ENCODE peak calls at places on chromosomes 2 and 18, in four cellular contexts. One of them, this sample, is unnamed.

GRCh38 chr2:52904511-52904910 is 863.1 kb upstream of the CHAC2 start:
- DNase-seq in neural crest cell: no peak
- DNase-seq in CD4-positive, alpha-beta T cell: no peak
- DNase-seq in choroid plexus epithelial cell: peak; percentile 52
- DNase-seq in this sample: no peak

GRCh38 chr2:54945401-54946219 is 104.6 kb downstream of the RTN4 start:
- DNase-seq in choroid plexus epithelial cell: peak; percentile 78
- DNase-seq in CD4-positive, alpha-beta T cell: no peak
- DNase-seq in neural crest cell: no peak
- DNase-seq in this sample: no peak

GRCh38 chr2:66134113-66134730 is 300.7 kb upstream of the MEIS1 start:
- DNase-seq in choroid plexus epithelial cell: no peak
- DNase-seq in neural crest cell: no peak
- DNase-seq in CD4-positive, alpha-beta T cell: no peak
- DNase-seq in this sample: no peak

GRCh38 chr2:120802161-120802560 is 66.5 kb downstream of the GLI2 start:
- DNase-seq in choroid plexus epithelial cell: no peak
- DNase-seq in neural crest cell: no peak
- DNase-seq in CD4-positive, alpha-beta T cell: no peak
- DNase-seq in this sample: no peak

GRCh38 chr2:194819367-194819766 is 837.7 kb upstream of the SLC39A10 start:
- DNase-seq in CD4-positive, alpha-beta T cell: no peak
- DNase-seq in neural crest cell: no peak
- DNase-seq in choroid plexus epithelial cell: peak; percentile 2
- DNase-seq in this sample: no peak

GRCh38 chr2:42906557-42907380 is 114.4 kb upstream of the HAAO start:
- DNase-seq in choroid plexus epithelial cell: peak; percentile 40
- DNase-seq in neural crest cell: no peak
- DNase-seq in CD4-positive, alpha-beta T cell: no peak
- DNase-seq in this sample: no peak

GRCh38 chr2:20050104-20050711 is 1.2 kb downstream of the LAPTM4A start:
- DNase-seq in CD4-positive, alpha-beta T cell: no peak
- DNase-seq in neural crest cell: no peak
- DNase-seq in choroid plexus epithelial cell: peak; percentile 79
- DNase-seq in this sample: no peak

GRCh38 chr2:64262068-64262467 is 117.8 kb upstream of the PELI1 start:
- DNase-seq in choroid plexus epithelial cell: peak; percentile 69
- DNase-seq in CD4-positive, alpha-beta T cell: no peak
- DNase-seq in neural crest cell: no peak
- DNase-seq in this sample: no peak

GRCh38 chr2:100580474-100581264 is 17.9 kb downstream of the PDCL3 start:
- DNase-seq in neural crest cell: no peak
- DNase-seq in choroid plexus epithelial cell: no peak
- DNase-seq in CD4-positive, alpha-beta T cell: peak; percentile 54
- DNase-seq in this sample: no peak

GRCh38 chr2:216516730-216517350 is 18.2 kb downstream of the RPL37A start:
- DNase-seq in neural crest cell: no peak
- DNase-seq in choroid plexus epithelial cell: peak; percentile 79
- DNase-seq in CD4-positive, alpha-beta T cell: no peak
- DNase-seq in this sample: no peak

GRCh38 chr2:174590346-174590745 is 7.3 kb downstream of the WIPF1 start:
- DNase-seq in CD4-positive, alpha-beta T cell: no peak
- DNase-seq in neural crest cell: no peak
- DNase-seq in choroid plexus epithelial cell: no peak
- DNase-seq in this sample: no peak

GRCh38 chr2:174599310-174599941 is 1.8 kb upstream of the WIPF1 start:
- DNase-seq in CD4-positive, alpha-beta T cell: no peak
- DNase-seq in neural crest cell: no peak
- DNase-seq in choroid plexus epithelial cell: no peak
- DNase-seq in this sample: no peak

GRCh38 chr2:218892693-218893348 is 12.2 kb downstream of the WNT10A start:
- DNase-seq in CD4-positive, alpha-beta T cell: peak; percentile 85
- DNase-seq in choroid plexus epithelial cell: peak; percentile 37
- DNase-seq in neural crest cell: peak; percentile 72
- DNase-seq in this sample: peak; percentile 65

GRCh38 chr18:48228301-48228715 is 180.9 kb downstream of the ZBTB7C start:
- DNase-seq in CD4-positive, alpha-beta T cell: no peak
- DNase-seq in neural crest cell: no peak
- DNase-seq in choroid plexus epithelial cell: no peak
- DNase-seq in this sample: no peak

GRCh38 chr18:29251681-29252080 is 1074.8 kb upstream of the CDH2 start:
- DNase-seq in choroid plexus epithelial cell: no peak
- DNase-seq in neural crest cell: no peak
- DNase-seq in CD4-positive, alpha-beta T cell: no peak
- DNase-seq in this sample: no peak

GRCh38 chr2:240255811-240256703 is 115.6 kb upstream of the OTOS start:
- DNase-seq in choroid plexus epithelial cell: no peak
- DNase-seq in neural crest cell: no peak
- DNase-seq in CD4-positive, alpha-beta T cell: peak; percentile 15
- DNase-seq in this sample: peak; percentile 14

GRCh38 chr18:12366379-12366778 is 10.6 kb downstream of the AFG3L2 start:
- DNase-seq in neural crest cell: no peak
- DNase-seq in choroid plexus epithelial cell: no peak
- DNase-seq in CD4-positive, alpha-beta T cell: no peak
- DNase-seq in this sample: no peak

GRCh38 chr2:190318514-190318913 is 1.1 kb downstream of the HIBCH start:
- DNase-seq in choroid plexus epithelial cell: no peak
- DNase-seq in neural crest cell: no peak
- DNase-seq in CD4-positive, alpha-beta T cell: no peak
- DNase-seq in this sample: no peak

GRCh38 chr2:157420771-157421323 is 23.0 kb downstream of the CYTIP start:
- DNase-seq in choroid plexus epithelial cell: peak; percentile 2
- DNase-seq in CD4-positive, alpha-beta T cell: no peak
- DNase-seq in neural crest cell: no peak
- DNase-seq in this sample: no peak

GRCh38 chr2:102142829-102143449 is 393 bp downstream of the IL1R1 start:
- DNase-seq in neural crest cell: no peak
- DNase-seq in CD4-positive, alpha-beta T cell: no peak
- DNase-seq in choroid plexus epithelial cell: peak; percentile 77
- DNase-seq in this sample: no peak

GRCh38 chr2:11056614-11057013 is 98.7 kb upstream of the SLC66A3 start:
- DNase-seq in neural crest cell: no peak
- DNase-seq in CD4-positive, alpha-beta T cell: no peak
- DNase-seq in choroid plexus epithelial cell: peak; percentile 80
- DNase-seq in this sample: no peak

GRCh38 chr2:217996345-217996744 is 6.5 kb downstream of the TNS1 start:
- DNase-seq in neural crest cell: no peak
- DNase-seq in CD4-positive, alpha-beta T cell: no peak
- DNase-seq in choroid plexus epithelial cell: peak; percentile 77
- DNase-seq in this sample: no peak

GRCh38 chr18:355678-356077 is 87.8 kb upstream of the THOC1 start:
- DNase-seq in choroid plexus epithelial cell: no peak
- DNase-seq in CD4-positive, alpha-beta T cell: no peak
- DNase-seq in neural crest cell: no peak
- DNase-seq in this sample: no peak

GRCh38 chr2:237298323-237299118 is 115.4 kb downstream of the COL6A3 start:
- DNase-seq in choroid plexus epithelial cell: peak; percentile 77
- DNase-seq in neural crest cell: no peak
- DNase-seq in CD4-positive, alpha-beta T cell: no peak
- DNase-seq in this sample: no peak

GRCh38 chr2:188607501-188607900 is 315.8 kb downstream of the GULP1 start:
- DNase-seq in choroid plexus epithelial cell: peak; percentile 54
- DNase-seq in CD4-positive, alpha-beta T cell: no peak
- DNase-seq in neural crest cell: no peak
- DNase-seq in this sample: no peak

GRCh38 chr18:58316943-58317342 is 272.9 kb downstream of the NEDD4L start:
- DNase-seq in neural crest cell: no peak
- DNase-seq in CD4-positive, alpha-beta T cell: no peak
- DNase-seq in choroid plexus epithelial cell: peak; percentile 33
- DNase-seq in this sample: no peak

GRCh38 chr2:165193178-165193777 is 10.6 kb downstream of the SCN3A start:
- DNase-seq in choroid plexus epithelial cell: no peak
- DNase-seq in neural crest cell: no peak
- DNase-seq in CD4-positive, alpha-beta T cell: no peak
- DNase-seq in this sample: no peak

GRCh38 chr2:103959174-103960125 is 894.5 kb upstream of the POU3F3 start:
- DNase-seq in choroid plexus epithelial cell: peak; percentile 40
- DNase-seq in neural crest cell: peak; percentile 51
- DNase-seq in CD4-positive, alpha-beta T cell: no peak
- DNase-seq in this sample: peak; percentile 36

GRCh38 chr2:4507706-4508105 is 804.3 kb downstream of the DCDC2C start:
- DNase-seq in choroid plexus epithelial cell: no peak
- DNase-seq in neural crest cell: no peak
- DNase-seq in CD4-positive, alpha-beta T cell: no peak
- DNase-seq in this sample: no peak

DNA sequence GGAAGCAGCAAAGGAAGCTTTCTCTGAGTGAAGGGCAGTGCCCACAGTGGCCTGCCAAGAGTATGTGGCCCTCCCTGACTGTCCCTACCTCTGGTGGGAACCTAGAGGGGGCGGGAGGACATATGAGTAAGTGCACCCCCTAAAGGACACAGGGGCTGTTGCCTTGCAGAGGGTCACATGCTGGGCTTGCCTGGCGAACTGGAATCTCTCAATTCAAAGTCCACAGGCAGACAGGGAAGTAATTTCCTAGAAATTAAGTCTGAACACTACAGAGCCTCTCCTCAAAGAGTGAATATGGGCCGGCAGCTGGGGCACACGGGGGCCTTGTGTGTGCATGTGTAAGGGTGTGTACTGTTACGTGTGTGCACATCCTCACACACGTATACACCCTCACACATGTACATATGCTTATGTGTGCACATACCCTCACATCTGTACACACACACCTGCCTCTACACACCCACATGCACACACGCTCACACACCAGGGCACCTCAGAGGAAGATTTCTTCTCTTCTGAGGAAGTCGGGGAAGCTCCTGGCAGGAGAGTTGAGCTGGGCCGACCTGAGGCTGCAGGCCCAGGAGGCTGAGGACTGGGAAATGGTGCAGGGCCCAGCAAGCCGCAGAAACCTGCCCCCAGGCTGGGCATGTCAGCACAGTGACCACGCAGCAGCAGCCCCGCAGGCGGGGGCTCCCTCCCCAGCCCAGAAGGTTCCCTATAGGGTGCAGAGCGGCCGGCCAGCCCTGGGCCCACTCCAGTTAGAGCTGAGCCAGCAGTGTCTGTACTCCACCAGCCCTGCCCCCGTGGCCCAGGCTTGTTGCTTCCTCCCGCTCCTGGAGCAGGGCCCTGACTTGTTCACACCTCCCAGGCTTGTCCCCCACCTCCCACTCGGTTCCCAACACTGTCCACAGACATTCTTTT is 77.4 kb upstream of the TAF1B start:
- DNase-seq in neural crest cell: no peak
- DNase-seq in choroid plexus epithelial cell: no peak
- DNase-seq in CD4-positive, alpha-beta T cell: no peak
- DNase-seq in this sample: no peak
- TF ChIP-seq CTCF in neural crest cell: no peak
- TF ChIP-seq CTCF in choroid plexus epithelial cell: no peak
- TF ChIP-seq CTCF in CD4-positive, alpha-beta T cell: no peak
- TF ChIP-seq CTCF in this sample: no peak

GRCh38 chr2:21260316-21260715 is 136.5 kb downstream of the TDRD15 start:
- DNase-seq in CD4-positive, alpha-beta T cell: no peak
- DNase-seq in neural crest cell: no peak
- DNase-seq in choroid plexus epithelial cell: no peak
- DNase-seq in this sample: no peak

GRCh38 chr2:21254170-21254965 is 130.6 kb downstream of the TDRD15 start:
- DNase-seq in neural crest cell: no peak
- DNase-seq in CD4-positive, alpha-beta T cell: no peak
- DNase-seq in choroid plexus epithelial cell: no peak
- DNase-seq in this sample: no peak

GRCh38 chr2:21256006-21256405 is 132.2 kb downstream of the TDRD15 start:
- DNase-seq in choroid plexus epithelial cell: peak; percentile 3
- DNase-seq in neural crest cell: no peak
- DNase-seq in CD4-positive, alpha-beta T cell: no peak
- DNase-seq in this sample: no peak

GRCh38 chr2:21261591-21261990 is 137.8 kb downstream of the TDRD15 start:
- DNase-seq in neural crest cell: no peak
- DNase-seq in CD4-positive, alpha-beta T cell: no peak
- DNase-seq in choroid plexus epithelial cell: no peak
- DNase-seq in this sample: no peak

GRCh38 chr2:21258082-21258481 is 134.3 kb downstream of the TDRD15 start:
- DNase-seq in neural crest cell: no peak
- DNase-seq in CD4-positive, alpha-beta T cell: no peak
- DNase-seq in choroid plexus epithelial cell: no peak
- DNase-seq in this sample: no peak
- TF ChIP-seq CTCF in neural crest cell: no peak
- TF ChIP-seq CTCF in CD4-positive, alpha-beta T cell: no peak
- TF ChIP-seq CTCF in choroid plexus epithelial cell: no peak
- TF ChIP-seq CTCF in this sample: no peak

DNA sequence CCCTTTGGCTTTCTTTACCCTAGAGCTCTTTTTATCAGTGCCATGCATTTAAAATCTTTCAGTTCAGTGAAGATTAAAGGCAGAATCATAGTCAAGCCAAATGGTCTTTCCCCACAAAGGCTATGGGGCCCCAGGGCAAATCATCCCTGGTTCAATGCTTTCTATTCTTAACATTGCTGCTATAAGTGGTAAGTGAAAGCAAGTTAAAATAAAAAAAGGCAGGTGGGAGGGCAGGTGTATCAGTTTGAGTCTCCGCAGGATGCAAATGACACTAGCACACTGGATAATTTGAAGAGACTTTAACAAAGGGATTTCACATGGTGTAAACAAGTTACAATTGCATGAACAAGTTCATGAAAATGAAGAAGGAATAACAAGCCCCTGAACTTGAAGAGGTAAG is 757.4 kb downstream of the SATB2 start:
- DNase-seq in neural crest cell: no peak
- DNase-seq in choroid plexus epithelial cell: no peak
- DNase-seq in CD4-positive, alpha-beta T cell: no peak
- DNase-seq in this sample: no peak
- TF ChIP-seq CTCF in neural crest cell: no peak
- TF ChIP-seq CTCF in choroid plexus epithelial cell: no peak
- TF ChIP-seq CTCF in CD4-positive, alpha-beta T cell: no peak
- TF ChIP-seq CTCF in this sample: no peak

GRCh38 chr18:36212301-36212977 is 25.1 kb downstream of the MOCOS start:
- DNase-seq in choroid plexus epithelial cell: peak; percentile 55
- DNase-seq in neural crest cell: no peak
- DNase-seq in CD4-positive, alpha-beta T cell: no peak
- DNase-seq in this sample: no peak
- TF ChIP-seq CTCF in choroid plexus epithelial cell: peak; percentile 47
- TF ChIP-seq CTCF in neural crest cell: no peak
- TF ChIP-seq CTCF in CD4-positive, alpha-beta T cell: no peak
- TF ChIP-seq CTCF in this sample: no peak

GRCh38 chr2:31822587-31822986 is 188.2 kb downstream of the MEMO1 start:
- DNase-seq in choroid plexus epithelial cell: no peak
- DNase-seq in neural crest cell: no peak
- DNase-seq in CD4-positive, alpha-beta T cell: no peak
- DNase-seq in this sample: no peak
- TF ChIP-seq CTCF in choroid plexus epithelial cell: no peak
- TF ChIP-seq CTCF in neural crest cell: no peak
- TF ChIP-seq CTCF in CD4-positive, alpha-beta T cell: no peak
- TF ChIP-seq CTCF in this sample: no peak

GRCh38 chr2:140744379-140744778 is 1386.4 kb downstream of the LRP1B start:
- DNase-seq in CD4-positive, alpha-beta T cell: no peak
- DNase-seq in choroid plexus epithelial cell: no peak
- DNase-seq in neural crest cell: no peak
- DNase-seq in this sample: no peak
- TF ChIP-seq CTCF in CD4-positive, alpha-beta T cell: no peak
- TF ChIP-seq CTCF in choroid plexus epithelial cell: no peak
- TF ChIP-seq CTCF in neural crest cell: no peak
- TF ChIP-seq CTCF in this sample: no peak

This sample was measured in progenitor cell of endocrine pancreas.